ENCODE peak calls at places on chromosomes 12 and 14, in four cellular contexts. Y, F, D and S are unnamed samples. For H3K27me3, the result is how much of the 10 kb centered on the place peaks cover.

GRCh38 chr14:77253333-77254190 is 17.4 kb downstream of the NGB start:
- DNase-seq in D (no peak), F (no peak), Y (no peak), S (no peak)

GRCh38 chr14:76948213-76948947 is 80.1 kb downstream of the IRF2BPL start:
- DNase-seq in Y (no peak), D (no peak), F (no peak), S (no peak)

GRCh38 chr14:37122919-37123639 is 49.3 kb downstream of the SLC25A21 start:
- DNase-seq in F (no peak), D (no peak), Y (no peak), S (no peak)

GRCh38 chr12:22229652-22230279 is 104.7 kb downstream of the ST8SIA1 start:
- DNase-seq in D (no peak), F (no peak), Y (no peak), S (peak)

GRCh38 chr12:26711569-26711968 is 121.4 kb downstream of the ITPR2 start:
- DNase-seq in Y (no peak), D (no peak), F (no peak), S (peak)

GRCh38 chr12:49367381-49368239 is at the start of gene SPATS2:
- DNase-seq in Y (no peak), D (peak), F (no peak), S (peak)

GRCh38 chr12:110176745-110177144 is 52.6 kb downstream of the IFT81 start:
- DNase-seq in F (peak), D (no peak), Y (no peak), S (peak)

GRCh38 chr14:59009967-59010366 is 178.5 kb upstream of the DAAM1 start:
- DNase-seq in D (no peak), F (no peak), Y (no peak), S (no peak)

GRCh38 chr12:3203713-3204112 is 126.5 kb downstream of the TSPAN9 start:
- DNase-seq in F (no peak), Y (no peak), D (no peak), S (no peak)

GRCh38 chr14:100726467-100726811 is 253 bp upstream of the DLK1 start:
- DNase-seq in D (no peak), F (no peak), Y (no peak), S (no peak)
- H3K27me3 ChIP-seq in D (under half), F (under half), Y (under half), S (half or more)

GRCh38 chr12:42237052-42237852 is 796 bp downstream of the YAF2 start:
- DNase-seq in D (peak), Y (peak), F (peak), S (peak)

GRCh38 chr12:42235426-42235825 is 2.6 kb downstream of the YAF2 start:
- DNase-seq in F (no peak), Y (no peak), D (peak), S (peak)

GRCh38 chr12:42237853-42238239 is 202 bp downstream of the YAF2 start:
- DNase-seq in Y (no peak), D (no peak), F (no peak), S (no peak)

GRCh38 chr12:42234970-42235369 is 3.1 kb downstream of the YAF2 start:
- DNase-seq in F (peak), D (no peak), Y (no peak), S (no peak)

GRCh38 chr12:42236017-42236416 is 2.0 kb downstream of the YAF2 start:
- DNase-seq in D (no peak), Y (no peak), F (no peak), S (peak)
- H3K27me3 ChIP-seq in D (under half), Y (under half), F (under half), S (under half)

GRCh38 chr12:54052745-54053624 is 650 bp upstream of the HOXC4 start:
- DNase-seq in Y (no peak), F (peak), D (no peak), S (no peak)

GRCh38 chr12:54051081-54051912 is 2.3 kb upstream of the HOXC4 start:
- DNase-seq in D (no peak), Y (no peak), F (no peak), S (no peak)

GRCh38 chr12:54050479-54050805 is 3.2 kb upstream of the HOXC4 start:
- DNase-seq in Y (no peak), F (no peak), D (no peak), S (no peak)

GRCh38 chr12:54053625-54054441 is at the start of gene HOXC4:
- DNase-seq in Y (no peak), F (peak), D (no peak), S (no peak)

GRCh38 chr12:54051916-54052744 is 1.5 kb upstream of the HOXC4 start:
- DNase-seq in Y (no peak), D (no peak), F (no peak), S (no peak)
- H3K27me3 ChIP-seq in Y (half or more), D (under half), F (under half), S (under half)

GRCh38 chr12:104054681-104055346 is 4.8 kb upstream of the GLT8D2 start:
- DNase-seq in Y (no peak), F (no peak), D (no peak), S (no peak)
- H3K27me3 ChIP-seq in Y (under half), F (under half), D (under half), S (under half)

GRCh38 chr12:15151141-15152091 is 69.8 kb downstream of the RERG start:
- DNase-seq in F (peak), Y (no peak), D (no peak), S (peak)
- H3K27me3 ChIP-seq in F (under half), Y (under half), D (under half), S (under half)

GRCh38 chr12:47964102-47964723 is 817 bp downstream of the TMEM106C start:
- DNase-seq in D (no peak), Y (peak), F (no peak), S (no peak)
- H3K27me3 ChIP-seq in D (under half), Y (under half), F (under half), S (under half)